ENCODE peak calls at places on chromosomes 11 and 22, in ten cellular contexts. C is NCI-H510A treated with DMSO at 0.1 percent for 48 hours, O is GDM1, S is fibroblast of the aortic adventitia, R is OCI-LY7, T is body of pancreas, E is neural crest cell, P is LoVo, V is NCI-H82, U is BE2C. I is an unnamed sample.

GRCh38 chr22:46864314-46865051 is 102.0 kb downstream of the TBC1D22A start:
- DNase-seq in V (no peak), R (no peak), P (no peak), S (no peak), E (no peak), T (no peak), C (no peak), U (no peak), O (no peak), I (no peak)

GRCh38 chr22:17779286-17780115 is 5.2 kb upstream of the BID start:
- DNase-seq in O (no peak), T (no peak), P (no peak), R (no peak), S (no peak), C (no peak), V (no peak), E (no peak), U (peak; percentile 53), I (no peak)

GRCh38 chr22:17537155-17537554 is 26.1 kb upstream of the SLC25A18 start:
- DNase-seq in C (no peak), U (no peak), S (no peak), T (no peak), V (peak; percentile 10), O (no peak), P (no peak), E (no peak), R (no peak), I (no peak)

GRCh38 chr22:23098718-23099524 is 28.6 kb downstream of the GNAZ start:
- DNase-seq in P (no peak), C (no peak), E (no peak), S (no peak), U (no peak), O (no peak), R (no peak), V (no peak), T (peak; percentile 38), I (no peak)

GRCh38 chr11:134949121-134949591 is 537.1 kb upstream of the B3GAT1 start:
- DNase-seq in R (no peak), P (no peak), O (no peak), E (no peak), T (no peak), S (peak; percentile 75), V (no peak), U (no peak), C (no peak), I (no peak)

GRCh38 chr11:117557321-117557720 is 229.7 kb downstream of the CEP164 start:
- DNase-seq in O (no peak), V (no peak), T (no peak), R (no peak), C (peak; percentile 33), U (no peak), S (no peak), E (peak; percentile 21), P (no peak), I (no peak)

GRCh38 chr22:42670921-42671709 is 21.9 kb upstream of the CYB5R3 start:
- DNase-seq in T (no peak), S (no peak), R (no peak), O (no peak), U (no peak), C (no peak), V (no peak), E (no peak), P (no peak), I (no peak)

GRCh38 chr22:46054878-46055158 is 77.9 kb upstream of the WNT7B start:
- DNase-seq in T (peak; percentile 12), O (no peak), U (no peak), C (no peak), R (peak; percentile 30), S (no peak), E (no peak), V (no peak), P (no peak), I (no peak)

GRCh38 chr11:64874308-64874707 is 4.1 kb downstream of the EHD1 start:
- DNase-seq in P (no peak), V (no peak), U (no peak), S (no peak), C (no peak), E (no peak), O (no peak), T (no peak), R (peak; percentile 69), I (no peak)